ENCODE peak calls at places on chromosomes 6 and 20, in four cellular contexts. J is activated naive CD8-positive, alpha-beta T cell treated with anti-CD3 and anti-CD28 coated beads for 36 hours; N is suprapubic skin; Z is iPS-NIHi11. T is an unnamed sample.

GRCh38 chr6:35370124-35370741 is 27.9 kb downstream of the PPARD start:
- DNase-seq in Z (no peak), N (peak), J (peak), T (no peak)

GRCh38 chr20:58997141-58997770 is 9.8 kb downstream of the CTSZ start:
- DNase-seq in Z (no peak), J (no peak), N (no peak), T (peak)

GRCh38 chr20:47790032-47790965 is 5.0 kb upstream of the SULF2 start:
- DNase-seq in N (no peak), J (no peak), Z (no peak), T (no peak)

GRCh38 chr20:62846528-62846890 is 15.1 kb downstream of the TCFL5 start:
- DNase-seq in Z (no peak), J (no peak), N (no peak), T (no peak)

GRCh38 chr6:146210406-146211068 is 181.7 kb downstream of the GRM1 start:
- DNase-seq in Z (no peak), N (no peak), J (no peak), T (no peak)

GRCh38 chr6:158518196-158519127 is 41.4 kb upstream of the TMEM181 start:
- DNase-seq in Z (peak), N (no peak), J (peak), T (peak)

GRCh38 chr6:108687921-108688320 is 127.2 kb downstream of the FOXO3 start:
- DNase-seq in N (no peak), Z (no peak), J (no peak), T (no peak)

GRCh38 chr20:52975024-52975732 is 3.0 kb downstream of the TSHZ2 start:
- DNase-seq in J (no peak), Z (no peak), N (no peak), T (no peak)

GRCh38 chr6:13165518-13166186 is 162.7 kb downstream of the TBC1D7 start:
- DNase-seq in J (no peak), Z (no peak), N (no peak), T (no peak)

GRCh38 chr20:5835870-5836269 is 85.7 kb downstream of the SHLD1 start:
- DNase-seq in J (no peak), N (no peak), Z (no peak), T (no peak)

GRCh38 chr6:100455230-100456124 is 9.2 kb downstream of the SIM1 start:
- DNase-seq in J (no peak), Z (no peak), N (no peak), T (peak)

GRCh38 chr6:157058574-157058973 is 264.7 kb downstream of the TMEM242 start:
- DNase-seq in N (no peak), Z (no peak), J (peak), T (no peak)

GRCh38 chr6:32553037-32553742 is 23.1 kb upstream of the HLA-DRB5 start:
- DNase-seq in J (no peak), N (no peak), Z (no peak), T (no peak)

GRCh38 chr20:59864726-59865125 is 68.7 kb downstream of the SYCP2 start:
- DNase-seq in N (no peak), Z (no peak), J (no peak), T (no peak)

GRCh38 chr20:49669601-49670189 is 44.0 kb downstream of the B4GALT5 start:
- DNase-seq in Z (no peak), J (no peak), N (no peak), T (no peak)

GRCh38 chr20:5393218-5393870 is 76.6 kb upstream of the PROKR2 start:
- DNase-seq in Z (no peak), N (no peak), J (no peak), T (no peak)

GRCh38 chr6:45608252-45608911 is 230.6 kb upstream of the SUPT3H start:
- DNase-seq in Z (no peak), J (peak), N (no peak), T (no peak)

GRCh38 chr20:44743916-44744655 is 1.6 kb upstream of the KCNK15 start:
- DNase-seq in Z (no peak), N (no peak), J (no peak), T (peak)

GRCh38 chr6:166862287-166862977 is 93.9 kb downstream of the RNASET2 start:
- DNase-seq in N (no peak), J (peak), Z (peak), T (peak)

GRCh38 chr20:43492101-43492500 is 15.4 kb upstream of the L3MBTL1 start:
- DNase-seq in N (no peak), Z (no peak), J (no peak), T (no peak)

GRCh38 chr20:8432435-8433148 is 300.5 kb downstream of the PLCB1 start:
- DNase-seq in J (no peak), Z (no peak), N (no peak), T (no peak)

GRCh38 chr6:113495521-113495920 is 361.6 kb upstream of the MARCKS start:
- DNase-seq in N (no peak), Z (no peak), J (no peak), T (no peak)

GRCh38 chr6:37624606-37625574 is 72.8 kb downstream of the MDGA1 start:
- DNase-seq in N (no peak), J (peak), Z (peak), T (peak)

GRCh38 chr6:3697609-3698008 is 53.9 kb downstream of the PXDC1 start:
- DNase-seq in Z (no peak), J (no peak), N (no peak), T (no peak)

GRCh38 chr6:155158044-155158843 is 105.6 kb upstream of the CLDN20 start:
- DNase-seq in Z (no peak), J (no peak), N (no peak), T (no peak)

GRCh38 chr6:12261502-12261901 is 28.7 kb upstream of the EDN1 start:
- DNase-seq in Z (no peak), N (no peak), J (no peak), T (no peak)

GRCh38 chr20:58555078-58555765 is 40.0 kb upstream of the APCDD1L start:
- DNase-seq in Z (no peak), J (no peak), N (peak), T (no peak)

GRCh38 chr20:43781215-43781614 is 54.4 kb upstream of the GTSF1L start:
- DNase-seq in N (no peak), J (no peak), Z (no peak), T (no peak)

GRCh38 chr6:64988148-64988547 is 718.9 kb downstream of the EYS start:
- DNase-seq in J (no peak), N (no peak), Z (no peak), T (no peak)

GRCh38 chr20:53622247-53623114 is 28.8 kb upstream of the ZNF217 start:
- DNase-seq in Z (no peak), J (no peak), N (no peak), T (no peak)

GRCh38 chr20:16712541-16712947 is 17.3 kb upstream of the SNRPB2 start:
- DNase-seq in J (no peak), N (no peak), Z (no peak), T (no peak)

GRCh38 chr6:99232003-99232402 is 117.5 kb downstream of the FAXC start:
- DNase-seq in J (no peak), N (no peak), Z (no peak), T (no peak)

T was measured in H7.